ENCODE peak calls at places on chromosomes 6 and 20, in ten cellular contexts. One of them, this sample, is unnamed.

GRCh38 chr20:37407573-37408002 is 61.6 kb downstream of the SRC start:
- DNase-seq in BE2C: peak
- DNase-seq in nephron progenitor cell: peak
- DNase-seq in neural progenitor cell: peak
- DNase-seq in H7: no peak
- DNase-seq in putamen: no peak
- DNase-seq in LoVo: no peak
- DNase-seq in hypothalamus: peak
- DNase-seq in MCF 10A: no peak
- DNase-seq in HTR-8/SVneo: no peak
- DNase-seq in this sample: no peak

GRCh38 chr6:135128268-135128914 is 52.7 kb upstream of the MYB start:
- DNase-seq in LoVo: no peak
- DNase-seq in BE2C: no peak
- DNase-seq in MCF 10A: no peak
- DNase-seq in H7: no peak
- DNase-seq in putamen: no peak
- DNase-seq in hypothalamus: no peak
- DNase-seq in neural progenitor cell: no peak
- DNase-seq in HTR-8/SVneo: no peak
- DNase-seq in nephron progenitor cell: no peak
- DNase-seq in this sample: no peak

GRCh38 chr20:753897-754635 is 14.2 kb downstream of the SLC52A3 start:
- DNase-seq in LoVo: no peak
- DNase-seq in neural progenitor cell: no peak
- DNase-seq in nephron progenitor cell: no peak
- DNase-seq in HTR-8/SVneo: no peak
- DNase-seq in putamen: no peak
- DNase-seq in hypothalamus: no peak
- DNase-seq in BE2C: no peak
- DNase-seq in MCF 10A: no peak
- DNase-seq in H7: no peak
- DNase-seq in this sample: no peak

GRCh38 chr20:35288325-35289060 is 3.7 kb downstream of the FAM83C start:
- DNase-seq in BE2C: no peak
- DNase-seq in putamen: no peak
- DNase-seq in H7: peak
- DNase-seq in nephron progenitor cell: no peak
- DNase-seq in MCF 10A: no peak
- DNase-seq in LoVo: no peak
- DNase-seq in hypothalamus: no peak
- DNase-seq in neural progenitor cell: no peak
- DNase-seq in HTR-8/SVneo: no peak
- DNase-seq in this sample: no peak

GRCh38 chr6:111646942-111647341 is 41.3 kb upstream of the TRAF3IP2 start:
- DNase-seq in LoVo: no peak
- DNase-seq in MCF 10A: no peak
- DNase-seq in hypothalamus: no peak
- DNase-seq in BE2C: no peak
- DNase-seq in nephron progenitor cell: no peak
- DNase-seq in HTR-8/SVneo: no peak
- DNase-seq in neural progenitor cell: no peak
- DNase-seq in putamen: no peak
- DNase-seq in H7: no peak
- DNase-seq in this sample: no peak

GRCh38 chr6:30227763-30228487 is 14.7 kb upstream of the TRIM26 start:
- DNase-seq in LoVo: no peak
- DNase-seq in nephron progenitor cell: no peak
- DNase-seq in HTR-8/SVneo: no peak
- DNase-seq in H7: no peak
- DNase-seq in neural progenitor cell: no peak
- DNase-seq in MCF 10A: no peak
- DNase-seq in putamen: no peak
- DNase-seq in hypothalamus: no peak
- DNase-seq in BE2C: no peak
- DNase-seq in this sample: no peak

GRCh38 chr6:392441-393390 is 1.2 kb downstream of the IRF4 start:
- DNase-seq in BE2C: no peak
- DNase-seq in nephron progenitor cell: peak
- DNase-seq in MCF 10A: no peak
- DNase-seq in putamen: no peak
- DNase-seq in H7: peak
- DNase-seq in hypothalamus: no peak
- DNase-seq in HTR-8/SVneo: no peak
- DNase-seq in LoVo: no peak
- DNase-seq in neural progenitor cell: peak
- DNase-seq in this sample: no peak

GRCh38 chr6:56199956-56200355 is 47.4 kb downstream of the COL21A1 start:
- DNase-seq in HTR-8/SVneo: no peak
- DNase-seq in LoVo: no peak
- DNase-seq in MCF 10A: peak
- DNase-seq in nephron progenitor cell: no peak
- DNase-seq in neural progenitor cell: no peak
- DNase-seq in H7: no peak
- DNase-seq in hypothalamus: no peak
- DNase-seq in putamen: no peak
- DNase-seq in BE2C: no peak
- DNase-seq in this sample: no peak

GRCh38 chr20:51419236-51419635 is 123.3 kb downstream of the NFATC2 start:
- DNase-seq in MCF 10A: no peak
- DNase-seq in hypothalamus: no peak
- DNase-seq in putamen: no peak
- DNase-seq in HTR-8/SVneo: no peak
- DNase-seq in BE2C: no peak
- DNase-seq in H7: no peak
- DNase-seq in nephron progenitor cell: no peak
- DNase-seq in LoVo: no peak
- DNase-seq in neural progenitor cell: no peak
- DNase-seq in this sample: no peak

GRCh38 chr6:4856779-4857178 is 80.6 kb downstream of the CDYL start:
- DNase-seq in BE2C: no peak
- DNase-seq in hypothalamus: no peak
- DNase-seq in LoVo: no peak
- DNase-seq in H7: no peak
- DNase-seq in neural progenitor cell: no peak
- DNase-seq in HTR-8/SVneo: no peak
- DNase-seq in putamen: no peak
- DNase-seq in MCF 10A: no peak
- DNase-seq in nephron progenitor cell: no peak
- DNase-seq in this sample: no peak

GRCh38 chr6:91633374-91634184 is 1046.7 kb upstream of the MAP3K7 start:
- DNase-seq in HTR-8/SVneo: no peak
- DNase-seq in LoVo: no peak
- DNase-seq in neural progenitor cell: peak
- DNase-seq in hypothalamus: no peak
- DNase-seq in H7: no peak
- DNase-seq in putamen: no peak
- DNase-seq in MCF 10A: no peak
- DNase-seq in BE2C: peak
- DNase-seq in nephron progenitor cell: no peak
- DNase-seq in this sample: no peak

GRCh38 chr6:170182093-170182780 is 108.6 kb downstream of the DLL1 start:
- DNase-seq in neural progenitor cell: no peak
- DNase-seq in MCF 10A: no peak
- DNase-seq in nephron progenitor cell: no peak
- DNase-seq in putamen: no peak
- DNase-seq in LoVo: no peak
- DNase-seq in H7: no peak
- DNase-seq in BE2C: no peak
- DNase-seq in HTR-8/SVneo: no peak
- DNase-seq in hypothalamus: no peak
- DNase-seq in this sample: no peak

GRCh38 chr6:90160013-90160412 is 136.6 kb downstream of the BACH2 start:
- DNase-seq in nephron progenitor cell: no peak
- DNase-seq in hypothalamus: peak
- DNase-seq in HTR-8/SVneo: no peak
- DNase-seq in MCF 10A: no peak
- DNase-seq in LoVo: no peak
- DNase-seq in neural progenitor cell: no peak
- DNase-seq in putamen: no peak
- DNase-seq in H7: no peak
- DNase-seq in BE2C: no peak
- DNase-seq in this sample: no peak

GRCh38 chr6:85401186-85402062 is 48.5 kb upstream of the NT5E start:
- DNase-seq in LoVo: no peak
- DNase-seq in putamen: no peak
- DNase-seq in HTR-8/SVneo: no peak
- DNase-seq in BE2C: no peak
- DNase-seq in H7: no peak
- DNase-seq in hypothalamus: no peak
- DNase-seq in MCF 10A: no peak
- DNase-seq in neural progenitor cell: no peak
- DNase-seq in nephron progenitor cell: no peak
- DNase-seq in this sample: no peak

GRCh38 chr20:16007978-16008377 is 565.3 kb downstream of the KIF16B start:
- DNase-seq in putamen: no peak
- DNase-seq in MCF 10A: no peak
- DNase-seq in neural progenitor cell: peak
- DNase-seq in LoVo: no peak
- DNase-seq in HTR-8/SVneo: no peak
- DNase-seq in hypothalamus: no peak
- DNase-seq in H7: no peak
- DNase-seq in nephron progenitor cell: no peak
- DNase-seq in BE2C: no peak
- DNase-seq in this sample: no peak

GRCh38 chr6:52361347-52361944 is 505 bp upstream of the PAQR8 start:
- DNase-seq in neural progenitor cell: no peak
- DNase-seq in H7: peak
- DNase-seq in putamen: no peak
- DNase-seq in BE2C: no peak
- DNase-seq in hypothalamus: no peak
- DNase-seq in LoVo: no peak
- DNase-seq in MCF 10A: no peak
- DNase-seq in nephron progenitor cell: no peak
- DNase-seq in HTR-8/SVneo: peak
- DNase-seq in this sample: no peak

GRCh38 chr20:43916875-43917371 is 2.3 kb downstream of the TOX2 start:
- DNase-seq in BE2C: no peak
- DNase-seq in putamen: no peak
- DNase-seq in hypothalamus: no peak
- DNase-seq in H7: no peak
- DNase-seq in HTR-8/SVneo: no peak
- DNase-seq in neural progenitor cell: no peak
- DNase-seq in MCF 10A: no peak
- DNase-seq in LoVo: no peak
- DNase-seq in nephron progenitor cell: no peak
- DNase-seq in this sample: no peak

GRCh38 chr6:12601881-12602280 is 114.7 kb upstream of the PHACTR1 start:
- DNase-seq in HTR-8/SVneo: no peak
- DNase-seq in H7: no peak
- DNase-seq in neural progenitor cell: no peak
- DNase-seq in MCF 10A: no peak
- DNase-seq in BE2C: no peak
- DNase-seq in nephron progenitor cell: no peak
- DNase-seq in putamen: no peak
- DNase-seq in hypothalamus: no peak
- DNase-seq in LoVo: no peak
- DNase-seq in this sample: no peak

GRCh38 chr20:59771506-59772372 is 161.7 kb downstream of the SYCP2 start:
- DNase-seq in neural progenitor cell: no peak
- DNase-seq in LoVo: peak
- DNase-seq in HTR-8/SVneo: no peak
- DNase-seq in nephron progenitor cell: no peak
- DNase-seq in putamen: no peak
- DNase-seq in hypothalamus: no peak
- DNase-seq in BE2C: no peak
- DNase-seq in MCF 10A: no peak
- DNase-seq in H7: peak
- DNase-seq in this sample: no peak

GRCh38 chr6:111603648-111604047 is 2.0 kb downstream of the TRAF3IP2 start:
- DNase-seq in H7: no peak
- DNase-seq in HTR-8/SVneo: no peak
- DNase-seq in neural progenitor cell: no peak
- DNase-seq in MCF 10A: no peak
- DNase-seq in hypothalamus: no peak
- DNase-seq in putamen: no peak
- DNase-seq in BE2C: no peak
- DNase-seq in nephron progenitor cell: no peak
- DNase-seq in LoVo: no peak
- DNase-seq in this sample: no peak

GRCh38 chr6:42165016-42165415 is 8.1 kb upstream of the GUCA1A start:
- DNase-seq in neural progenitor cell: no peak
- DNase-seq in LoVo: no peak
- DNase-seq in H7: no peak
- DNase-seq in MCF 10A: no peak
- DNase-seq in HTR-8/SVneo: no peak
- DNase-seq in nephron progenitor cell: no peak
- DNase-seq in BE2C: no peak
- DNase-seq in putamen: no peak
- DNase-seq in hypothalamus: no peak
- DNase-seq in this sample: no peak

GRCh38 chr6:42690151-42690702 is 32.2 kb downstream of the PRPH2 start:
- DNase-seq in putamen: no peak
- DNase-seq in LoVo: no peak
- DNase-seq in MCF 10A: no peak
- DNase-seq in hypothalamus: no peak
- DNase-seq in BE2C: no peak
- DNase-seq in nephron progenitor cell: no peak
- DNase-seq in H7: no peak
- DNase-seq in neural progenitor cell: no peak
- DNase-seq in HTR-8/SVneo: no peak
- DNase-seq in this sample: no peak

GRCh38 chr6:69795469-69796080 is 1.2 kb downstream of the LMBRD1 start:
- DNase-seq in H7: no peak
- DNase-seq in hypothalamus: no peak
- DNase-seq in BE2C: no peak
- DNase-seq in LoVo: no peak
- DNase-seq in neural progenitor cell: no peak
- DNase-seq in nephron progenitor cell: no peak
- DNase-seq in putamen: no peak
- DNase-seq in HTR-8/SVneo: no peak
- DNase-seq in MCF 10A: no peak
- DNase-seq in this sample: peak

GRCh38 chr6:4491501-4492260 is 284.5 kb upstream of the CDYL start:
- DNase-seq in BE2C: no peak
- DNase-seq in nephron progenitor cell: no peak
- DNase-seq in HTR-8/SVneo: no peak
- DNase-seq in putamen: no peak
- DNase-seq in neural progenitor cell: no peak
- DNase-seq in H7: no peak
- DNase-seq in hypothalamus: no peak
- DNase-seq in MCF 10A: no peak
- DNase-seq in LoVo: no peak
- DNase-seq in this sample: no peak

GRCh38 chr6:140393665-140394064 is 1019.2 kb upstream of the CITED2 start:
- DNase-seq in H7: no peak
- DNase-seq in nephron progenitor cell: no peak
- DNase-seq in BE2C: no peak
- DNase-seq in HTR-8/SVneo: no peak
- DNase-seq in putamen: no peak
- DNase-seq in LoVo: no peak
- DNase-seq in neural progenitor cell: no peak
- DNase-seq in MCF 10A: no peak
- DNase-seq in hypothalamus: no peak
- DNase-seq in this sample: no peak

GRCh38 chr6:157143171-157143884 is 180.0 kb downstream of the TMEM242 start:
- DNase-seq in neural progenitor cell: peak
- DNase-seq in nephron progenitor cell: no peak
- DNase-seq in hypothalamus: no peak
- DNase-seq in HTR-8/SVneo: no peak
- DNase-seq in MCF 10A: no peak
- DNase-seq in BE2C: peak
- DNase-seq in putamen: no peak
- DNase-seq in LoVo: no peak
- DNase-seq in H7: no peak
- DNase-seq in this sample: no peak

GRCh38 chr6:21846541-21847451 is 253.2 kb downstream of the SOX4 start:
- DNase-seq in hypothalamus: no peak
- DNase-seq in BE2C: peak
- DNase-seq in HTR-8/SVneo: no peak
- DNase-seq in neural progenitor cell: peak
- DNase-seq in MCF 10A: no peak
- DNase-seq in putamen: no peak
- DNase-seq in nephron progenitor cell: peak
- DNase-seq in LoVo: no peak
- DNase-seq in H7: peak
- DNase-seq in this sample: no peak

GRCh38 chr6:7728855-7729590 is 3.1 kb downstream of the BMP6 start:
- DNase-seq in putamen: no peak
- DNase-seq in HTR-8/SVneo: no peak
- DNase-seq in LoVo: no peak
- DNase-seq in BE2C: no peak
- DNase-seq in MCF 10A: no peak
- DNase-seq in hypothalamus: no peak
- DNase-seq in nephron progenitor cell: peak
- DNase-seq in H7: peak
- DNase-seq in neural progenitor cell: peak
- DNase-seq in this sample: no peak